ENCODE peak calls at places on chromosome 16, in ten cellular contexts. C, D, N, B, S, U, Z, F, X and Y are unnamed samples.

GRCh38 chr16:31453255-31454204 is 5.8 kb upstream of the ARMC5 start:
- DNase-seq in C (no peak), D (no peak), N (no peak), B (no peak), S (no peak), U (no peak), Z (peak), F (no peak), X (no peak), Y (peak)

GRCh38 chr16:84514874-84515835 is 10.7 kb upstream of the MEAK7 start:
- DNase-seq in C (peak), D (peak), N (no peak), B (no peak), S (peak), U (peak), Z (no peak), F (no peak), X (no peak), Y (no peak)

GRCh38 chr16:87895641-87896141 is 26.4 kb upstream of the SLC7A5 start:
- DNase-seq in C (peak), D (peak), N (peak), B (no peak), S (peak), U (peak), Z (peak), F (peak), X (no peak), Y (peak)

GRCh38 chr16:6891486-6891885 is 441.2 kb upstream of the RBFOX1 start:
- DNase-seq in C (no peak), D (no peak), N (no peak), B (peak), S (no peak), U (no peak), Z (no peak), F (no peak), X (no peak), Y (no peak)

GRCh38 chr16:78659216-78659615 is 559.8 kb downstream of the WWOX start:
- DNase-seq in C (no peak), D (no peak), N (no peak), B (no peak), S (no peak), U (no peak), Z (no peak), F (no peak), X (no peak), Y (no peak)

GRCh38 chr16:85203462-85203813 is 91.2 kb upstream of the CIBAR2 start:
- DNase-seq in C (no peak), D (no peak), N (no peak), B (no peak), S (no peak), U (no peak), Z (no peak), F (no peak), X (no peak), Y (no peak)

GRCh38 chr16:27214084-27214961 is 11.0 kb downstream of the KDM8 start:
- DNase-seq in C (no peak), D (no peak), N (no peak), B (no peak), S (no peak), U (no peak), Z (no peak), F (no peak), X (no peak), Y (no peak)

GRCh38 chr16:29815793-29816693 is at the start of gene PAGR1:
- DNase-seq in C (peak), D (peak), N (peak), B (peak), S (peak), U (peak), Z (peak), F (peak), X (peak), Y (peak)

GRCh38 chr16:26857371-26857770 is 209.4 kb upstream of the C16orf82 start:
- DNase-seq in C (no peak), D (no peak), N (no peak), B (no peak), S (no peak), U (no peak), Z (no peak), F (no peak), X (no peak), Y (no peak)

GRCh38 chr16:18839555-18839954 is 38.2 kb upstream of the ARL6IP1 start:
- DNase-seq in C (no peak), D (no peak), N (no peak), B (no peak), S (no peak), U (no peak), Z (no peak), F (no peak), X (no peak), Y (no peak)

GRCh38 chr16:85263214-85263613 is 150.9 kb upstream of the CIBAR2 start:
- DNase-seq in C (no peak), D (no peak), N (no peak), B (no peak), S (no peak), U (no peak), Z (no peak), F (no peak), X (no peak), Y (no peak)

GRCh38 chr16:72285324-72285723 is 113.4 kb upstream of the PMFBP1 start:
- DNase-seq in C (no peak), D (no peak), N (no peak), B (no peak), S (no peak), U (no peak), Z (no peak), F (no peak), X (no peak), Y (no peak)

GRCh38 chr16:55915116-55915827 is 40.1 kb upstream of the CES5A start:
- DNase-seq in C (no peak), D (no peak), N (no peak), B (no peak), S (no peak), U (no peak), Z (no peak), F (no peak), X (no peak), Y (no peak)

GRCh38 chr16:89256651-89257254 is 39.2 kb downstream of the ZNF778 start:
- DNase-seq in C (peak), D (peak), N (no peak), B (no peak), S (peak), U (peak), Z (peak), F (no peak), X (peak), Y (no peak)

GRCh38 chr16:1019234-1019933 is 37.8 kb downstream of the SOX8 start:
- DNase-seq in C (no peak), D (no peak), N (no peak), B (peak), S (no peak), U (no peak), Z (peak), F (peak), X (no peak), Y (no peak)

GRCh38 chr16:19429271-19429670 is 11.6 kb downstream of the TMC5 start:
- DNase-seq in C (no peak), D (no peak), N (no peak), B (no peak), S (no peak), U (no peak), Z (no peak), F (no peak), X (peak), Y (no peak)

GRCh38 chr16:30585400-30586191 is at the start of gene ZNF785:
- DNase-seq in C (peak), D (peak), N (peak), B (peak), S (peak), U (peak), Z (peak), F (peak), X (peak), Y (peak)

GRCh38 chr16:61936522-61936921 is 99.7 kb downstream of the CDH8 start:
- DNase-seq in C (no peak), D (no peak), N (no peak), B (no peak), S (no peak), U (no peak), Z (no peak), F (peak), X (no peak), Y (no peak)

GRCh38 chr16:70158261-70158939 is 15.2 kb upstream of the CLEC18C start:
- DNase-seq in C (no peak), D (no peak), N (no peak), B (no peak), S (no peak), U (no peak), Z (no peak), F (no peak), X (no peak), Y (peak)

GRCh38 chr16:84062734-84063640 is 20.4 kb upstream of the SLC38A8 start:
- DNase-seq in C (peak), D (peak), N (peak), B (peak), S (peak), U (peak), Z (peak), F (peak), X (no peak), Y (peak)

GRCh38 chr16:86252596-86252995 is 257.7 kb upstream of the FOXF1 start:
- DNase-seq in C (no peak), D (peak), N (no peak), B (no peak), S (no peak), U (no peak), Z (peak), F (no peak), X (no peak), Y (peak)

GRCh38 chr16:47258874-47259461 is 115.2 kb upstream of the NETO2 start:
- DNase-seq in C (no peak), D (peak), N (peak), B (no peak), S (no peak), U (no peak), Z (peak), F (peak), X (no peak), Y (peak)

GRCh38 chr16:68893710-68894705 is 50.7 kb downstream of the TANGO6 start:
- DNase-seq in C (no peak), D (no peak), N (no peak), B (no peak), S (no peak), U (no peak), Z (no peak), F (no peak), X (no peak), Y (no peak)